ENCODE peak calls at places on chromosomes 7 and 10, in seven cellular contexts. One of them, this sample, is unnamed.

GRCh38 chr10:22317121-22317370 is 858 bp downstream of the COMMD3 start:
- DNase-seq in neural progenitor cell: no peak
- DNase-seq in progenitor cell of endocrine pancreas: no peak
- DNase-seq in AG09319: no peak
- DNase-seq in HFFc6: no peak
- DNase-seq in breast epithelium: no peak
- DNase-seq in cardiac muscle cell: no peak
- DNase-seq in this sample: no peak

GRCh38 chr7:18693401-18693800 is 197.9 kb downstream of the HDAC9 start:
- DNase-seq in neural progenitor cell: peak; percentile 43
- DNase-seq in progenitor cell of endocrine pancreas: no peak
- DNase-seq in AG09319: peak; percentile 73
- DNase-seq in HFFc6: peak; percentile 70
- DNase-seq in breast epithelium: no peak
- DNase-seq in cardiac muscle cell: peak; percentile 92
- DNase-seq in this sample: no peak

GRCh38 chr7:148397555-148397954 is 193.0 kb upstream of the C7orf33 start:
- DNase-seq in neural progenitor cell: no peak
- DNase-seq in progenitor cell of endocrine pancreas: no peak
- DNase-seq in AG09319: no peak
- DNase-seq in HFFc6: no peak
- DNase-seq in breast epithelium: no peak
- DNase-seq in cardiac muscle cell: no peak
- DNase-seq in this sample: no peak

GRCh38 chr7:129067943-129068548 is 13.1 kb upstream of the TNPO3 start:
- DNase-seq in neural progenitor cell: no peak
- DNase-seq in progenitor cell of endocrine pancreas: no peak
- DNase-seq in AG09319: no peak
- DNase-seq in HFFc6: no peak
- DNase-seq in breast epithelium: no peak
- DNase-seq in cardiac muscle cell: no peak
- DNase-seq in this sample: no peak

GRCh38 chr7:114070246-114070645 is 151.4 kb upstream of the PPP1R3A start:
- DNase-seq in neural progenitor cell: no peak
- DNase-seq in progenitor cell of endocrine pancreas: no peak
- DNase-seq in AG09319: no peak
- DNase-seq in HFFc6: no peak
- DNase-seq in breast epithelium: no peak
- DNase-seq in cardiac muscle cell: peak; percentile 81
- DNase-seq in this sample: no peak

GRCh38 chr10:31602541-31603244 is 283.7 kb downstream of the ZEB1 start:
- DNase-seq in neural progenitor cell: peak; percentile 83
- DNase-seq in progenitor cell of endocrine pancreas: no peak
- DNase-seq in AG09319: peak; percentile 60
- DNase-seq in HFFc6: peak; percentile 68
- DNase-seq in breast epithelium: peak; percentile 80
- DNase-seq in cardiac muscle cell: peak; percentile 84
- DNase-seq in this sample: peak; percentile 68

GRCh38 chr7:44144968-44145418 is 3.9 kb upstream of the MYL7 start:
- DNase-seq in neural progenitor cell: no peak
- DNase-seq in progenitor cell of endocrine pancreas: no peak
- DNase-seq in AG09319: no peak
- DNase-seq in HFFc6: no peak
- DNase-seq in breast epithelium: no peak
- DNase-seq in cardiac muscle cell: no peak
- DNase-seq in this sample: no peak

GRCh38 chr10:21732067-21732772 is 198.2 kb downstream of the MLLT10 start:
- DNase-seq in neural progenitor cell: peak; percentile 92
- DNase-seq in progenitor cell of endocrine pancreas: peak; percentile 60
- DNase-seq in AG09319: peak; percentile 58
- DNase-seq in HFFc6: peak; percentile 67
- DNase-seq in breast epithelium: no peak
- DNase-seq in cardiac muscle cell: peak; percentile 90
- DNase-seq in this sample: peak; percentile 88

GRCh38 chr7:22561356-22561755 is 61.4 kb upstream of the STEAP1B start:
- DNase-seq in neural progenitor cell: peak; percentile 74
- DNase-seq in progenitor cell of endocrine pancreas: no peak
- DNase-seq in AG09319: peak; percentile 97
- DNase-seq in HFFc6: peak; percentile 99
- DNase-seq in breast epithelium: peak; percentile 82
- DNase-seq in cardiac muscle cell: peak; percentile 99
- DNase-seq in this sample: peak; percentile 86

GRCh38 chr7:137169282-137169698 is 174.2 kb downstream of the PTN start:
- DNase-seq in neural progenitor cell: peak; percentile 82
- DNase-seq in progenitor cell of endocrine pancreas: peak; percentile 34
- DNase-seq in AG09319: peak; percentile 59
- DNase-seq in HFFc6: peak; percentile 58
- DNase-seq in breast epithelium: peak; percentile 53
- DNase-seq in cardiac muscle cell: peak; percentile 82
- DNase-seq in this sample: peak; percentile 83

GRCh38 chr7:106613861-106614560 is 46.9 kb downstream of the CCDC71L start:
- DNase-seq in neural progenitor cell: no peak
- DNase-seq in progenitor cell of endocrine pancreas: no peak
- DNase-seq in AG09319: no peak
- DNase-seq in HFFc6: peak; percentile 61
- DNase-seq in breast epithelium: no peak
- DNase-seq in cardiac muscle cell: peak; percentile 64
- DNase-seq in this sample: no peak

GRCh38 chr7:18521236-18521589 is 25.7 kb downstream of the HDAC9 start:
- DNase-seq in neural progenitor cell: no peak
- DNase-seq in progenitor cell of endocrine pancreas: no peak
- DNase-seq in AG09319: no peak
- DNase-seq in HFFc6: no peak
- DNase-seq in breast epithelium: no peak
- DNase-seq in cardiac muscle cell: no peak
- DNase-seq in this sample: no peak

GRCh38 chr7:2519119-2519930 is at the start of gene LFNG:
- DNase-seq in neural progenitor cell: peak; percentile 97
- DNase-seq in progenitor cell of endocrine pancreas: peak; percentile 76
- DNase-seq in AG09319: no peak
- DNase-seq in HFFc6: peak; percentile 75
- DNase-seq in breast epithelium: peak; percentile 75
- DNase-seq in cardiac muscle cell: peak; percentile 90
- DNase-seq in this sample: peak; percentile 84

GRCh38 chr10:36391405-36391804 is 734.0 kb upstream of the ANKRD30A start:
- DNase-seq in neural progenitor cell: no peak
- DNase-seq in progenitor cell of endocrine pancreas: no peak
- DNase-seq in AG09319: no peak
- DNase-seq in HFFc6: no peak
- DNase-seq in breast epithelium: no peak
- DNase-seq in cardiac muscle cell: no peak
- DNase-seq in this sample: no peak

GRCh38 chr7:105656922-105657521 is 75.7 kb upstream of the EFCAB10 start:
- DNase-seq in neural progenitor cell: peak; percentile 75
- DNase-seq in progenitor cell of endocrine pancreas: no peak
- DNase-seq in AG09319: no peak
- DNase-seq in HFFc6: peak; percentile 5
- DNase-seq in breast epithelium: no peak
- DNase-seq in cardiac muscle cell: peak; percentile 28
- DNase-seq in this sample: peak; percentile 86

GRCh38 chr7:15686209-15686956 is at the start of gene MEOX2:
- DNase-seq in neural progenitor cell: peak; percentile 69
- DNase-seq in progenitor cell of endocrine pancreas: no peak
- DNase-seq in AG09319: no peak
- DNase-seq in HFFc6: no peak
- DNase-seq in breast epithelium: no peak
- DNase-seq in cardiac muscle cell: peak; percentile 63
- DNase-seq in this sample: peak; percentile 52

GRCh38 chr10:22630229-22631174 is 83.9 kb downstream of the PIP4K2A start:
- DNase-seq in neural progenitor cell: no peak
- DNase-seq in progenitor cell of endocrine pancreas: no peak
- DNase-seq in AG09319: no peak
- DNase-seq in HFFc6: peak; percentile 32
- DNase-seq in breast epithelium: no peak
- DNase-seq in cardiac muscle cell: peak; percentile 67
- DNase-seq in this sample: no peak

DNA sequence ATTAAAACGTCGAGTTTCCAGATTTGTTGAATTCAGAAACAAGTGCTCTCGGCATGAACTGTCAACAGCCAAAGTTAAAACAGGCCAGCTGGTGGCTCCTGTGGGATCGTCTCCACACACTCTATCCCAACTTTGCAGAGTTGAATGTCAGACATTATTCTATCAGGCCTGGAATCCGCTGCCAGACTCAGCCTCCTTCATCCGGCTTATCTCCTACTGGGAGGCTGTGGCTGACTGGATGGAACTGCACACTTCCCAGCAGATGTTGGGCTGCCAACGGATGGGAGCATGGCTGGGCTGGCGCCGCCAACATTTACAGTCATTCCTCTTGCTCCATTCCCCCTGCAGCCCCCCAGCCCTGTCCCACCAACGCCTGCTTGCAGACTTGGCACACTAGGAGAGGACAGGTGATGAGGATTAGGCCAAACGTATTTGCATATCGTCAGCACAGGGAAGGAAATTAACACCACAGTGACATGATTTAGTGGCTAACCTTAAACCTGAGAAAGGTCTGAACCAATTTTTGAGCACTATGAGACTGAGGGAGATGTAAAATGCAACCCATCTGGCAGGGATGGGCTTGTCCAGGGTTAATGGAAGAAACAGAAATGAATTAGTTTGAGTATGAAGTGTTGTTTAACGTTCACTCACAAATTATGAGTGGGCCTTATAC is 183.5 kb downstream of the TAX1BP1 start:
- DNase-seq in neural progenitor cell: no peak
- DNase-seq in progenitor cell of endocrine pancreas: no peak
- DNase-seq in AG09319: no peak
- DNase-seq in HFFc6: no peak
- DNase-seq in breast epithelium: no peak
- DNase-seq in cardiac muscle cell: peak; percentile 78
- DNase-seq in this sample: no peak
- TF ChIP-seq CTCF in neural progenitor cell: no peak
- TF ChIP-seq CTCF in progenitor cell of endocrine pancreas: no peak
- TF ChIP-seq CTCF in AG09319: no peak
- TF ChIP-seq CTCF in HFFc6: no peak
- TF ChIP-seq CTCF in breast epithelium: no peak
- TF ChIP-seq CTCF in cardiac muscle cell: no peak
- TF ChIP-seq CTCF in this sample: no peak

GRCh38 chr7:142961595-142961972 is 579 bp downstream of the KEL start:
- DNase-seq in neural progenitor cell: no peak
- DNase-seq in progenitor cell of endocrine pancreas: no peak
- DNase-seq in AG09319: no peak
- DNase-seq in HFFc6: no peak
- DNase-seq in breast epithelium: no peak
- DNase-seq in cardiac muscle cell: no peak
- DNase-seq in this sample: no peak

GRCh38 chr7:142959202-142959601 is 3.0 kb downstream of the KEL start:
- DNase-seq in neural progenitor cell: no peak
- DNase-seq in progenitor cell of endocrine pancreas: no peak
- DNase-seq in AG09319: no peak
- DNase-seq in HFFc6: no peak
- DNase-seq in breast epithelium: no peak
- DNase-seq in cardiac muscle cell: no peak
- DNase-seq in this sample: no peak

GRCh38 chr7:142963993-142964392 is 1.8 kb upstream of the KEL start:
- DNase-seq in neural progenitor cell: no peak
- DNase-seq in progenitor cell of endocrine pancreas: no peak
- DNase-seq in AG09319: no peak
- DNase-seq in HFFc6: no peak
- DNase-seq in breast epithelium: no peak
- DNase-seq in cardiac muscle cell: no peak
- DNase-seq in this sample: no peak

GRCh38 chr7:142961973-142962913 is at the start of gene KEL:
- DNase-seq in neural progenitor cell: no peak
- DNase-seq in progenitor cell of endocrine pancreas: no peak
- DNase-seq in AG09319: no peak
- DNase-seq in HFFc6: no peak
- DNase-seq in breast epithelium: no peak
- DNase-seq in cardiac muscle cell: no peak
- DNase-seq in this sample: no peak

DNA sequence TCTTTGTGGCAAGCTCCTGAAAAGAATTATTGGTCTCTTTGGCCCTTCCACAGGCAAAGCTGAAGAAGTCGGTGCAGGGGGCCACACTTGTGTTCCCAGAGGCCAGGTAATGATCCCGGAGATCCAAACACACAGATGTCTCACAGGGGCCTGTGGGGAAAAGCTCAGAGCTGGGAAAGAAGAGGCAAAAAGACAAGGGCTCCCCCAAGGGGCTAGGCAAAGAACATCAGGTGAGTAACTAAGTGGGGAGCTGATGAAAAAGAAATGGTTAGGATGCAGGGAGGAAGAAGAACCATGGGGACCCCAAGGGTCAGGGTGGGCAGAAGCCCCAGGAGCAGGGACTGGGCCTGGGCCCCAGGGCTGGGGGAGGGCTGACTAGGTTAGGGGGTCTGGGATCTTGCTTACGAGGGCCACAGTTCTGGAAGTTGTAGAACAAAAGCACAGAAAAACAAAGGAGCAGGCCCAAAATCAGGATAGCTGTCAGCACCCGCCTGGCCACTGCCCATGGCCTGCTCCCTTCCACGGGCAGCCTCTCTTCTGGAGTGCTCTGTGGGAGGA is 1.1 kb downstream of the KEL start:
- DNase-seq in neural progenitor cell: no peak
- DNase-seq in progenitor cell of endocrine pancreas: no peak
- DNase-seq in AG09319: no peak
- DNase-seq in HFFc6: no peak
- DNase-seq in breast epithelium: no peak
- DNase-seq in cardiac muscle cell: no peak
- DNase-seq in this sample: no peak
- TF ChIP-seq CTCF in neural progenitor cell: no peak
- TF ChIP-seq CTCF in progenitor cell of endocrine pancreas: no peak
- TF ChIP-seq CTCF in AG09319: no peak
- TF ChIP-seq CTCF in HFFc6: no peak
- TF ChIP-seq CTCF in breast epithelium: no peak
- TF ChIP-seq CTCF in cardiac muscle cell: peak; percentile 7
- TF ChIP-seq CTCF in this sample: peak; percentile 52

GRCh38 chr7:130896898-130897514 is 163.0 kb upstream of the KLF14 start:
- DNase-seq in neural progenitor cell: peak; percentile 85
- DNase-seq in progenitor cell of endocrine pancreas: peak; percentile 49
- DNase-seq in AG09319: peak; percentile 59
- DNase-seq in HFFc6: peak; percentile 88
- DNase-seq in breast epithelium: no peak
- DNase-seq in cardiac muscle cell: peak; percentile 89
- DNase-seq in this sample: peak; percentile 82
- TF ChIP-seq CTCF in neural progenitor cell: peak; percentile 88
- TF ChIP-seq CTCF in progenitor cell of endocrine pancreas: peak; percentile 91
- TF ChIP-seq CTCF in AG09319: peak; percentile 86
- TF ChIP-seq CTCF in HFFc6: peak; percentile 79
- TF ChIP-seq CTCF in breast epithelium: peak; percentile 80
- TF ChIP-seq CTCF in cardiac muscle cell: peak; percentile 81
- TF ChIP-seq CTCF in this sample: peak; percentile 88

GRCh38 chr10:62413652-62414051 is 39.5 kb downstream of the ZNF365 start:
- DNase-seq in neural progenitor cell: no peak
- DNase-seq in progenitor cell of endocrine pancreas: no peak
- DNase-seq in AG09319: no peak
- DNase-seq in HFFc6: no peak
- DNase-seq in breast epithelium: no peak
- DNase-seq in cardiac muscle cell: no peak
- DNase-seq in this sample: no peak

GRCh38 chr10:62413048-62413447 is 38.9 kb downstream of the ZNF365 start:
- DNase-seq in neural progenitor cell: no peak
- DNase-seq in progenitor cell of endocrine pancreas: no peak
- DNase-seq in AG09319: no peak
- DNase-seq in HFFc6: no peak
- DNase-seq in breast epithelium: no peak
- DNase-seq in cardiac muscle cell: no peak
- DNase-seq in this sample: no peak

DNA sequence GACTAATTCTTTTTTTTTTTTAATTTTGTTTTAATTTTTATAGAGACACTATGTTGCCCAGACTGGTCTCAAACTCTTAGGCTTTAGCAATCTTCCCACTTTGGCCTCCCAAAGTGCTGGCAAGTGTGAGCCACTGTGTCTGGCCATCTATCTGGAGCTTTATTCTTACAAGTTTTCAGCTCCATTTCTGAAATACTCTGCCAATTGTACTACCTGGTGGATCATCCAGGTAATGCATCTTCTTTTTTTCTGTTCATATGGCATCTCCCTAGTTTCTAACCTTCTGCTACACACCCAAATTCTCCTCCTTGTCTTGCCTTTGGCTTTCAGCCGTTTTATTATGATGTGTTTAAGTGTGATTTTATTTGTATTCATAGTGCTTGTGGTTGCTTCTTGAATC is 40.2 kb downstream of the ZNF365 start:
- DNase-seq in neural progenitor cell: no peak
- DNase-seq in progenitor cell of endocrine pancreas: no peak
- DNase-seq in AG09319: no peak
- DNase-seq in HFFc6: peak; percentile 10
- DNase-seq in breast epithelium: no peak
- DNase-seq in cardiac muscle cell: no peak
- DNase-seq in this sample: no peak
- TF ChIP-seq CTCF in neural progenitor cell: peak; percentile 23
- TF ChIP-seq CTCF in progenitor cell of endocrine pancreas: no peak
- TF ChIP-seq CTCF in AG09319: no peak
- TF ChIP-seq CTCF in HFFc6: peak; percentile 54
- TF ChIP-seq CTCF in breast epithelium: no peak
- TF ChIP-seq CTCF in cardiac muscle cell: no peak
- TF ChIP-seq CTCF in this sample: no peak